ENCODE peak calls at places on chromosome 6, in four cellular contexts. H is breast epithelium, D is GM12865, M is fibroblast of villous mesenchyme. T is an unnamed sample.

GRCh38 chr6:35086282-35086632 is 54.9 kb downstream of the TCP11 start:
- DNase-seq in H (no peak), D (no peak), M (no peak), T (no peak)

GRCh38 chr6:84033523-84034451 is at the start of gene MRAP2:
- DNase-seq in H (no peak), D (no peak), M (no peak), T (peak; percentile 33)

GRCh38 chr6:88119769-88120168 is 46.4 kb downstream of the CNR1 start:
- DNase-seq in H (no peak), D (peak; percentile 35), M (no peak), T (peak; percentile 27)

GRCh38 chr6:2852921-2853322 is 11.3 kb upstream of the SERPINB1 start:
- DNase-seq in H (no peak), D (no peak), M (no peak), T (no peak)

GRCh38 chr6:568085-568484 is 88.8 kb downstream of the HUS1B start:
- DNase-seq in H (no peak), D (no peak), M (no peak), T (no peak)

GRCh38 chr6:55276745-55277627 is 50.3 kb upstream of the GFRAL start:
- DNase-seq in H (no peak), D (peak; percentile 62), M (peak; percentile 83), T (peak; percentile 70)

GRCh38 chr6:88047510-88048150 is at the start of gene SPACA1:
- DNase-seq in H (no peak), D (peak; percentile 3), M (no peak), T (no peak)

GRCh38 chr6:147868493-147869222 is 360.2 kb downstream of the SAMD5 start:
- DNase-seq in H (no peak), D (no peak), M (no peak), T (no peak)

GRCh38 chr6:27205375-27206278 is 41.9 kb upstream of the PRSS16 start:
- DNase-seq in H (no peak), D (peak; percentile 49), M (no peak), T (no peak)

GRCh38 chr6:11525468-11526155 is 11.9 kb upstream of the TMEM170B start:
- DNase-seq in H (peak; percentile 28), D (no peak), M (peak; percentile 93), T (peak; percentile 98)

GRCh38 chr6:149563203-149563927 is 2.8 kb upstream of the GINM1 start:
- DNase-seq in H (no peak), D (no peak), M (peak; percentile 87), T (no peak)

GRCh38 chr6:129050086-129050485 is 167.1 kb downstream of the LAMA2 start:
- DNase-seq in H (no peak), D (no peak), M (no peak), T (no peak)

GRCh38 chr6:21137708-21138358 is 455.7 kb upstream of the SOX4 start:
- DNase-seq in H (no peak), D (no peak), M (peak; percentile 71), T (no peak)

GRCh38 chr6:16754864-16755263 is 6.4 kb downstream of the ATXN1 start:
- DNase-seq in H (no peak), D (no peak), M (peak; percentile 59), T (no peak)

GRCh38 chr6:7993952-7994351 is 70.2 kb downstream of the BLOC1S5 start:
- DNase-seq in H (no peak), D (peak; percentile 21), M (no peak), T (peak; percentile 9)

GRCh38 chr6:89295981-89296380 is 19.1 kb downstream of the GABRR2 start:
- DNase-seq in H (no peak), D (no peak), M (no peak), T (no peak)

GRCh38 chr6:152854086-152854795 is 103.6 kb downstream of the VIP start:
- DNase-seq in H (no peak), D (no peak), M (no peak), T (no peak)

GRCh38 chr6:161481786-161482516 is 208.1 kb upstream of the AGPAT4 start:
- DNase-seq in H (no peak), D (no peak), M (peak; percentile 48), T (no peak)

GRCh38 chr6:142907544-142907943 is 37.4 kb downstream of the HIVEP2 start:
- DNase-seq in H (no peak), D (peak; percentile 72), M (no peak), T (no peak)

GRCh38 chr6:16950311-16950710 is 151.5 kb upstream of the STMND1 start:
- DNase-seq in H (no peak), D (no peak), M (peak; percentile 43), T (no peak)

GRCh38 chr6:146315321-146316254 is 228.0 kb upstream of the RAB32 start:
- DNase-seq in H (no peak), D (no peak), M (no peak), T (no peak)

GRCh38 chr6:37103169-37104039 is 66.5 kb upstream of the PIM1 start:
- DNase-seq in H (peak; percentile 32), D (peak; percentile 70), M (peak; percentile 54), T (peak; percentile 14)

GRCh38 chr6:146913842-146914562 is 290.2 kb upstream of the STXBP5 start:
- DNase-seq in H (peak; percentile 79), D (no peak), M (peak; percentile 99), T (peak; percentile 90)

GRCh38 chr6:34338811-34339210 is 53.7 kb downstream of the NUDT3 start:
- DNase-seq in H (no peak), D (no peak), M (peak; percentile 42), T (peak; percentile 36)

GRCh38 chr6:85464260-85464644 is 14.4 kb downstream of the NT5E start:
- DNase-seq in H (no peak), D (no peak), M (peak; percentile 97), T (peak; percentile 88)

GRCh38 chr6:36839819-36840379 is 655 bp upstream of the CPNE5 start:
- DNase-seq in H (no peak), D (peak; percentile 26), M (peak; percentile 16), T (peak; percentile 60)

GRCh38 chr6:135458051-135458450 is 39.5 kb downstream of the AHI1 start:
- DNase-seq in H (no peak), D (no peak), M (no peak), T (no peak)

GRCh38 chr6:168385380-168385779 is 55.6 kb upstream of the SMOC2 start:
- DNase-seq in H (peak; percentile 63), D (no peak), M (no peak), T (no peak)
- TF ChIP-seq CTCF in H (no peak), D (no peak), M (no peak), T (no peak)

GRCh38 chr6:159309723-159310122 is 140.5 kb downstream of the FNDC1 start:
- DNase-seq in H (no peak), D (no peak), M (no peak), T (no peak)

GRCh38 chr6:159315562-159315961 is 146.4 kb downstream of the FNDC1 start:
- DNase-seq in H (no peak), D (no peak), M (no peak), T (no peak)

GRCh38 chr6:159313023-159313422 is 143.8 kb downstream of the FNDC1 start:
- DNase-seq in H (no peak), D (no peak), M (no peak), T (no peak)

GRCh38 chr6:159312204-159312603 is 143.0 kb downstream of the FNDC1 start:
- DNase-seq in H (no peak), D (no peak), M (no peak), T (no peak)

DNA sequence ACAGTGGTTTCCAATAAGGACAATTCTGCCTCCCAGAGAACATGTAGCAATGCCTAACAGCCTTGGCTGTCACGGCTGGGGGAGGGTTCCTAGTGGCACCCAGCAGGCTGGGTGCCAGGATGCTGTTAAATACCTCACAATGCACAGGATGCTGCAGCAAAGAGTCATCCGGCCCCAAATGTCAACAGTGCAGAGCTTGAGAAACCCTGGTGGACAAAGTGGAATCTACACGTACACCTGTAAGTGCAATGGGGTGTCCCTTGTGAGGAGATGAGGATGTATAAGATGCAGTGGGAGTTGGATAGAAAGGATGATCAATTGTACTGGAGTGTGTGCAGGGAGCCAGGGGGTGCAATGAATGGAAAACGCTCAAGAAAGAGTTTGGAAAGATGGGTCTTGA is 142.4 kb downstream of the FNDC1 start:
- DNase-seq in H (no peak), D (peak; percentile 14), M (no peak), T (no peak)
- TF ChIP-seq CTCF in H (no peak), D (peak; percentile 13), M (no peak), T (no peak)

GRCh38 chr6:43836507-43836906 is 66.5 kb downstream of the VEGFA start:
- DNase-seq in H (no peak), D (no peak), M (no peak), T (no peak)

GRCh38 chr6:43840490-43841218 is 70.6 kb downstream of the VEGFA start:
- DNase-seq in H (no peak), D (no peak), M (peak; percentile 89), T (no peak)

GRCh38 chr6:43835872-43836419 is 65.9 kb downstream of the VEGFA start:
- DNase-seq in H (no peak), D (no peak), M (peak; percentile 26), T (no peak)

GRCh38 chr6:43837501-43837900 is 67.5 kb downstream of the VEGFA start:
- DNase-seq in H (no peak), D (no peak), M (no peak), T (no peak)

DNA sequence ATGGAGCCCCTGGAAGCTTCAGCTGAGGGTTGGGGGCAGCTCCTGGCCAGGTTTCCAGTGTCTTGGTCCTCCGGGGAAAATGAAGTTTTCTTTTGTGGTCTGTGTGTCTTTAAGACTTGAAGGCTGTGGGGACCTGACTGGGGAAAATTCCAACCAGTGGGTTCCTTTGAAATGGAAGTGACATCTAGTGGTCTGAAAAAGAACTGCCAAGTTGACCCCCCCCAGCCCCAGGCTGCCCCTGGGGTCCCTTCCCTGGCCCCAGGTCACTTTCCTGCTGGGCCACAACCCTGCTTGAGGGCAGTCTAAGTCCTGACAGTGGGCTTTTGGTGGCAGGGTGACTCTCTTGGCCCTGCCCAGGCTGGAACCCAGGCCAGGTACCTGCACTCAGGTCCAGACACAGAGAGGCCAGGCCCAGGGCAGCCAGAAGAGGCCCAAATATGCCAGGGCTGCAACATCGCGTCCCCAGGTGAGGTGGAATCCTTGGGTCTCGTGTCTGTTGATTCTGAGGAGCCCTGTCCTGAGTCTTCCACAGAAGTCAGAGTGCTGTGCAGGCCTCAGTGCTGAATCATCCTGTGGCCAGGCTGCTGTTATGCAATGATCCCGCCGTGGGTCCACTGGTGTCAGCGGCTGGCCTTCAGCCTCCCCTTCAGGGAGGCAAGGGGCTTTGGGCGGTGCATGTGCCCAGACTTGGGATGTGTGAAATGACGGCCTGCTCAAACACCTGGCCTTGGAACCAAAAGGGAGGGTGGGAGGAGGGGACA is 68.4 kb downstream of the VEGFA start:
- DNase-seq in H (peak; percentile 24), D (peak; percentile 40), M (peak; percentile 88), T (peak; percentile 76)
- TF ChIP-seq CTCF in H (peak; percentile 45), D (peak; percentile 41), M (peak; percentile 64), T (peak; percentile 62)

GRCh38 chr6:101645770-101646169 is 252.3 kb downstream of the GRIK2 start:
- DNase-seq in H (no peak), D (no peak), M (no peak), T (no peak)
- TF ChIP-seq CTCF in H (no peak), D (no peak), M (no peak), T (no peak)

GRCh38 chr6:15642276-15642675 is 20.6 kb downstream of the DTNBP1 start:
- DNase-seq in H (no peak), D (peak; percentile 32), M (no peak), T (peak; percentile 30)
- TF ChIP-seq CTCF in H (no peak), D (peak; percentile 22), M (peak; percentile 44), T (peak; percentile 41)

DNA sequence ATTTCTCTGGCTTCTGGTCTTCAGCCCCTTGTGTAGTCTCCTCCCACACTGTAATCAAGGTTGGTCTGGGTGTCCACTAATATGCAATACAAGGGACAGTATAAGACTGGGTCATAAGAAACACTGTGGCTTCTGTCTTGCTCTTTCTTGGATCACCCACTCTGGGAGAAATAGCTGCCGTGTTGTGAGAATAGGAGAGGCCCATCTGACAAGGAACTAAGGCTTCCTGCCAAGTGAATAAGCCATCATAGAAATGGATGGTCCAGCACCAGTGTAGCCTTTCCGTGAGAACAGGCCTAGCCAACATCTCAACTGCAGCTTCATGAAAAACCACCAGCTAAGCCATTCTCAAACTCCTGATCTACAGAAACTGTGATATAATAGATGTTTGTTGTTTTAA is 23.3 kb downstream of the BAG2 start:
- DNase-seq in H (no peak), D (no peak), M (no peak), T (no peak)
- TF ChIP-seq CTCF in H (no peak), D (no peak), M (no peak), T (no peak)

T was measured in NB4.